ENCODE peak calls at places on chromosomes 1 and 21, in four cellular contexts. S is A549; Z is activated naive CD4-positive, alpha-beta T cell treated with Interleukin-2 at 50 U/mL for 16 hours; X is hepatic stellate cell. R is an unnamed sample.

GRCh38 chr1:185499986-185500626 is 183.1 kb upstream of the IVNS1ABP start:
- DNase-seq in S (no peak), Z (peak; percentile 2), X (peak; percentile 40), R (peak; percentile 56)

GRCh38 chr1:19336543-19336942 is 24.4 kb downstream of the SLC66A1 start:
- DNase-seq in S (no peak), Z (peak; percentile 64), X (no peak), R (no peak)

GRCh38 chr1:238492271-238492670 is 601.5 kb upstream of the ZP4 start:
- DNase-seq in S (no peak), Z (no peak), X (no peak), R (no peak)

GRCh38 chr1:85128296-85128695 is 72.5 kb downstream of the SYDE2 start:
- DNase-seq in S (no peak), Z (no peak), X (peak; percentile 19), R (peak; percentile 12)

GRCh38 chr1:158998037-158998780 is 11.5 kb upstream of the IFI16 start:
- DNase-seq in S (no peak), Z (no peak), X (no peak), R (no peak)

GRCh38 chr1:158112994-158113758 is 67.5 kb upstream of the CD1D start:
- DNase-seq in S (peak; percentile 63), Z (peak; percentile 26), X (peak; percentile 43), R (peak; percentile 77)

GRCh38 chr1:184405743-184406142 is 18.9 kb downstream of the C1orf21 start:
- DNase-seq in S (no peak), Z (no peak), X (no peak), R (no peak)

GRCh38 chr1:53330819-53331218 is 2.9 kb upstream of the LRP8 start:
- DNase-seq in S (no peak), Z (no peak), X (no peak), R (no peak)

GRCh38 chr1:37923551-37923889 is 23.3 kb downstream of the INPP5B start:
- DNase-seq in S (no peak), Z (no peak), X (no peak), R (no peak)

GRCh38 chr1:44700573-44700972 is 26.1 kb downstream of the ARMH1 start:
- DNase-seq in S (no peak), Z (no peak), X (no peak), R (no peak)

GRCh38 chr1:30785714-30786113 is 28.1 kb upstream of the LAPTM5 start:
- DNase-seq in S (no peak), Z (no peak), X (no peak), R (no peak)

GRCh38 chr1:157878059-157878458 is 36.5 kb upstream of the CD5L start:
- DNase-seq in S (peak; percentile 13), Z (no peak), X (peak; percentile 2), R (peak; percentile 9)

GRCh38 chr21:35467536-35467935 is 418.4 kb upstream of the RUNX1 start:
- DNase-seq in S (no peak), Z (no peak), X (peak; percentile 49), R (peak; percentile 11)

GRCh38 chr1:221439734-221440436 is 302.0 kb downstream of the DUSP10 start:
- DNase-seq in S (peak; percentile 44), Z (peak; percentile 56), X (peak; percentile 48), R (peak; percentile 50)

R was measured in AG08396.